ENCODE peak calls at places on chromosomes 6 and 20, in four cellular contexts. I, M, A and J are unnamed samples.

GRCh38 chr6:53894086-53894485 is 99.3 kb downstream of the LRRC1 start:
- DNase-seq in I (peak; percentile 57), M (no peak), A (no peak), J (no peak)

GRCh38 chr6:44000164-44000842 is 126.9 kb downstream of the MRPL14 start:
- DNase-seq in I (peak; percentile 32), M (no peak), A (no peak), J (no peak)

GRCh38 chr6:15255481-15256414 is 9.9 kb downstream of the JARID2 start:
- DNase-seq in I (no peak), M (no peak), A (no peak), J (no peak)

GRCh38 chr6:82088978-82089855 is 158.3 kb downstream of the IBTK start:
- DNase-seq in I (no peak), M (no peak), A (no peak), J (no peak)

GRCh38 chr6:132814716-132815570 is 574 bp downstream of the RPS12 start:
- DNase-seq in I (peak; percentile 4), M (no peak), A (no peak), J (no peak)

GRCh38 chr20:24789877-24790276 is 159.2 kb upstream of the CST7 start:
- DNase-seq in I (no peak), M (no peak), A (no peak), J (no peak)

GRCh38 chr20:35146299-35146921 is 726 bp downstream of the EDEM2 start:
- DNase-seq in I (no peak), M (peak; percentile 32), A (peak; percentile 29), J (no peak)

GRCh38 chr6:52063584-52064400 is 23.6 kb downstream of the PKHD1 start:
- DNase-seq in I (peak; percentile 4), M (no peak), A (no peak), J (peak; percentile 9)

GRCh38 chr6:7100072-7100750 is 7.5 kb upstream of the RREB1 start:
- DNase-seq in I (no peak), M (no peak), A (no peak), J (no peak)

GRCh38 chr20:23334111-23334510 is 16.5 kb upstream of the NXT1 start:
- DNase-seq in I (no peak), M (no peak), A (no peak), J (no peak)

GRCh38 chr6:6918216-6918983 is 189.4 kb upstream of the RREB1 start:
- DNase-seq in I (peak; percentile 76), M (no peak), A (no peak), J (no peak)

GRCh38 chr6:21395121-21395520 is 198.4 kb upstream of the SOX4 start:
- DNase-seq in I (peak; percentile 66), M (no peak), A (no peak), J (no peak)

GRCh38 chr6:107697682-107698081 is 126.4 kb downstream of the SCML4 start:
- DNase-seq in I (peak; percentile 43), M (no peak), A (no peak), J (no peak)

GRCh38 chr6:157904999-157905398 is 76.7 kb upstream of the SYNJ2 start:
- DNase-seq in I (no peak), M (no peak), A (no peak), J (no peak)

GRCh38 chr6:142694054-142694453 is 250.9 kb downstream of the HIVEP2 start:
- DNase-seq in I (peak; percentile 76), M (no peak), A (no peak), J (no peak)

GRCh38 chr6:75796723-75797122 is 47.7 kb downstream of the MYO6 start:
- DNase-seq in I (no peak), M (no peak), A (no peak), J (no peak)

GRCh38 chr6:148830614-148831013 is 83.8 kb downstream of the UST start:
- DNase-seq in I (no peak), M (no peak), A (no peak), J (no peak)

GRCh38 chr6:2809015-2809414 is 32.6 kb downstream of the SERPINB1 start:
- DNase-seq in I (no peak), M (no peak), A (no peak), J (no peak)

GRCh38 chr6:150738092-150738625 is 127.3 kb upstream of the MTHFD1L start:
- DNase-seq in I (no peak), M (no peak), A (no peak), J (no peak)

GRCh38 chr20:34791289-34792020 is 34.0 kb downstream of the NCOA6 start:
- DNase-seq in I (peak; percentile 42), M (no peak), A (no peak), J (no peak)

GRCh38 chr6:146990284-146990683 is 213.9 kb upstream of the STXBP5 start:
- DNase-seq in I (peak; percentile 89), M (no peak), A (no peak), J (no peak)

GRCh38 chr20:49831022-49831769 is 18.6 kb downstream of the SLC9A8 start:
- DNase-seq in I (peak; percentile 29), M (no peak), A (no peak), J (no peak)

GRCh38 chr6:31727717-31728671 is 1.1 kb downstream of the DDAH2 start:
- DNase-seq in I (no peak), M (no peak), A (peak; percentile 32), J (no peak)

GRCh38 chr6:9532621-9533557 is 882.0 kb downstream of the TFAP2A start:
- DNase-seq in I (peak; percentile 78), M (no peak), A (no peak), J (no peak)

DNA sequence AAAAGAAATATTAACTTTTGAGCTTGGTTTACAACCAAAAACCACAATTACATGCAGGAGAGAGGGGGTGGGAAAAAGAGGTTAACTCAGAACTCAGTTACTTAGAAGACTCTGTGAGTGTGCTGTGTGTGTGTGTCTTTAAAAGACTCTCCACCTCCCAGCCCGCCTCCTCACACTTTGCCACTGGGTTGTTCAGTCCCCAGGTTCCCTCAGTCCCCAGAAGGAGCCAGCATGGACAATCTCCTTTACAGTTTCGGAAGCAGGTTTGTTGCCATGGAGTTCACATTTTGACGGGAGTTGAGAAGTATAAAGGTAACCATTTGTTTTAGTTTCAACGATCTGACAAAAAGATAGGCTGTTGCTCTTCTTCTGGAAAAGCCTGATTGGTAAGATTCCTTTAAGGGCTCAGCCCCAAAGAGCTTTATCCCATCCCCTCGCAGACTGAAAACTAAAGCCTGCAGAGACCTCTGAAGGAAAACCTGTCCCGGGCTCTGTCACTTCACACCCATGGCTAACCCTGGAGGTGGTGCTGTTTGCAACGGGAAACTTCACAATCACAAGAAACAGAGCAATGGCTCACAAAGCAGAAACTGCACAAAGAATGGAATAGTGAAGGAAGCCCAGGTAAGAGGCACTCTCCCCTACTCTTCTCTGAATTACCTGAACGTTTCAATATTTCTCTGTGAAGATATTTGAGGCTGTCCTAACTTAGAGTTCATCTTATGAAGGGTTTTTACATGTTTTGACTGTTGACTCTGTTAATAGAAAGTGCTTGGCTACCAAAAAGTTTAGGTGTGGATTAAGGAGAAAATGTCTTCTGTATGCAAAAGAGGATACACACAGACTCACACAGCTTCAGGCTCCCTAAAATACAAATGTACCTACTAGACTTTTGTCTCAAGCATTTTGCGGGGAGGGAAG is at the start of gene SPTLC3:
- DNase-seq in I (peak; percentile 62), M (peak; percentile 39), A (no peak), J (no peak)
- H3K27ac ChIP-seq in I (peak within 1 kb of the TSS; percentile 7), M (peak within 1 kb of the TSS; percentile 72), A (peak within 1 kb of the TSS; percentile 82), J (peak within 1 kb of the TSS; percentile 42)

GRCh38 chr20:51720384-51720783 is 47.8 kb downstream of the ATP9A start:
- DNase-seq in I (no peak), M (no peak), A (no peak), J (no peak)
- H3K27ac ChIP-seq in I (no peak overlapping the region), M (no peak overlapping the region), A (no peak overlapping the region), J (no peak overlapping the region)

DNA sequence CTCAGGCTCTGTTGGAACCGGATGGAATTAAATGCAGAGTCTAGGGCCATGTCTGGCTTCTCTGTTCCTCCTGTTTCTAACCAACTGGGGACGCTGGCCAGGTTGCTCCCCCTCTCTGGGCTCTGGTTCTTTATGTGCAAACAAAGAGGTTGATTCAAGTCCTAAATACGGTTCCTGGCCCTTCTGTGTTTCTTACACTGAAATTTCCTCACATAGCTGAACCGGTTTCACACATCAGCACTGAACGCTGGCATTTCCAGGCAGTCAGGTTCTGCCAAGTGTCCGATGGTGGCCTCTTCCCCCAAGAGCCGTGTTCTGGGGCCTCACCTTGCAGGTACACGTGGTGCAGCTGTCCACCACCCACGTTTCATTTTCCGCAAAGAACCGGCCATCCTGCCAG is 13.5 kb downstream of the THBS2 start:
- DNase-seq in I (no peak), M (no peak), A (no peak), J (no peak)
- H3K27ac ChIP-seq in I (no peak overlapping the region), M (no peak overlapping the region), A (no peak overlapping the region), J (peak overlapping the region; percentile 82)

GRCh38 chr20:41231850-41232249 is 85.7 kb downstream of the ZHX3 start:
- DNase-seq in I (no peak), M (no peak), A (no peak), J (no peak)

GRCh38 chr20:41231136-41231535 is 86.4 kb downstream of the ZHX3 start:
- DNase-seq in I (no peak), M (no peak), A (no peak), J (no peak)

GRCh38 chr20:41229259-41229658 is 88.3 kb downstream of the ZHX3 start:
- DNase-seq in I (no peak), M (no peak), A (no peak), J (no peak)

GRCh38 chr20:41228858-41229257 is 88.7 kb downstream of the ZHX3 start:
- DNase-seq in I (no peak), M (no peak), A (no peak), J (no peak)

GRCh38 chr20:41230136-41230535 is 87.4 kb downstream of the ZHX3 start:
- DNase-seq in I (no peak), M (no peak), A (no peak), J (no peak)
- H3K27ac ChIP-seq in I (no peak overlapping the region), M (no peak overlapping the region), A (no peak overlapping the region), J (peak overlapping the region; percentile 85)

GRCh38 chr6:135871878-135872277 is 20.4 kb downstream of the PDE7B start:
- DNase-seq in I (peak; percentile 83), M (no peak), A (no peak), J (no peak)

GRCh38 chr6:135871296-135871695 is 19.8 kb downstream of the PDE7B start:
- DNase-seq in I (peak; percentile 74), M (no peak), A (no peak), J (no peak)

GRCh38 chr6:135870722-135871121 is 19.2 kb downstream of the PDE7B start:
- DNase-seq in I (peak; percentile 64), M (no peak), A (no peak), J (no peak)

GRCh38 chr6:135867332-135867731 is 15.8 kb downstream of the PDE7B start:
- DNase-seq in I (no peak), M (no peak), A (no peak), J (no peak)

DNA sequence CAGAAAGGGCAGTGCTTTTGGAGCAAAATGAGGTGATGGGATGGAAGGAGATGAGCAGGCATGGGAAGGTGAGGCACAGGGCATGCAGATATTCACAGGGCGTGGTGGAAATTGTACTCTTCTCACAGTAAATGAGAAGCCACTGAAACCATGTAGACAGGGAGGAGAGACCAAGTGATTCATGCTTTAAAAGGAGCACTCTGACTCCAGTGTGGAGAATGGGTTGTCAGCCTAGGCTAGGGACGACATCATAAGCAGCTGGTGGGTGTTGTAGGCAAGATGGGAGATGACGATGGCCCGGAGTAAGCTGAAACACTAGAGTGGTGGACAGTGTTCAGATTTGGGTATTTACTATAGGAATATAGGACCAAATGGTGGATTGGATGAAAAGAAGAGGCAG is 18.4 kb downstream of the PDE7B start:
- DNase-seq in I (peak; percentile 26), M (no peak), A (no peak), J (no peak)
- H3K27ac ChIP-seq in I (no peak overlapping the region), M (no peak overlapping the region), A (peak overlapping the region; percentile 43), J (no peak overlapping the region)

GRCh38 chr6:122651031-122651430 is 40.8 kb downstream of the PKIB start:
- DNase-seq in I (peak; percentile 55), M (no peak), A (no peak), J (no peak)
- H3K27ac ChIP-seq in I (no peak overlapping the region), M (no peak overlapping the region), A (no peak overlapping the region), J (no peak overlapping the region)